ENCODE peak calls at places on chromosome 2, in nine cellular contexts. A is RKO; E is Calu3; M is NB4; Y is activated CD4-positive, alpha-beta T cell treated with anti-CD3 and anti-CD28 coated beads, Interleukin-2, amount 50 U/mL, for 24 hours; L is ELR; V is fibroblast of pulmonary artery; Z is NCI-H1436; X is PC-9. Q is an unnamed sample.

GRCh38 chr2:234500394-234501006 is 3.6 kb upstream of the ARL4C start:
- DNase-seq in A (peak), E (peak), M (peak), Y (peak), L (peak), V (peak), Z (peak), X (peak), Q (peak)

GRCh38 chr2:80293026-80293425 is 11.5 kb downstream of the LRRTM1 start:
- DNase-seq in A (no peak), E (no peak), M (no peak), Y (no peak), L (no peak), V (no peak), Z (no peak), X (no peak), Q (no peak)

GRCh38 chr2:150122871-150123588 is 364.4 kb downstream of the RND3 start:
- DNase-seq in A (no peak), E (no peak), M (no peak), Y (no peak), L (no peak), V (no peak), Z (no peak), X (no peak), Q (no peak)

GRCh38 chr2:209388416-209389037 is 35.3 kb upstream of the MAP2 start:
- DNase-seq in A (no peak), E (no peak), M (no peak), Y (no peak), L (no peak), V (no peak), Z (no peak), X (no peak), Q (peak)

GRCh38 chr2:104858325-104858978 is 4.5 kb downstream of the POU3F3 start:
- DNase-seq in A (no peak), E (no peak), M (no peak), Y (no peak), L (no peak), V (no peak), Z (no peak), X (no peak), Q (no peak)

GRCh38 chr2:6506311-6507258 is 359.1 kb downstream of the CMPK2 start:
- DNase-seq in A (peak), E (peak), M (no peak), Y (no peak), L (peak), V (no peak), Z (no peak), X (no peak), Q (peak)

GRCh38 chr2:161134547-161135518 is 25.4 kb upstream of the TANK start:
- DNase-seq in A (no peak), E (peak), M (no peak), Y (no peak), L (peak), V (peak), Z (no peak), X (peak), Q (no peak)

GRCh38 chr2:137178955-137179377 is 413.6 kb downstream of the THSD7B start:
- DNase-seq in A (no peak), E (no peak), M (peak), Y (no peak), L (peak), V (peak), Z (no peak), X (no peak), Q (peak)

GRCh38 chr2:134401081-134401497 is 147.2 kb downstream of the MGAT5 start:
- DNase-seq in A (no peak), E (no peak), M (peak), Y (no peak), L (no peak), V (peak), Z (no peak), X (no peak), Q (peak)